ENCODE peak calls at places on chromosomes 4 and X, in seven cellular contexts. One of them, this sample, is unnamed. For H3K36me3 and H3K9me3, the result is how much of the 10 kb centered on the place peaks cover.

GRCh38 chr4:11297201-11297600 is 131.5 kb downstream of the HS3ST1 start:
- DNase-seq in naive thymus-derived CD4-positive, alpha-beta T cell: no peak
- DNase-seq in SK-N-SH: no peak
- DNase-seq in adrenal gland: no peak
- DNase-seq in heart right ventricle: no peak
- DNase-seq in upper lobe of right lung: no peak
- DNase-seq in endothelial cell of umbilical vein: peak
- DNase-seq in this sample: peak

GRCh38 chr4:67723949-67724348 is 23.0 kb upstream of the UBA6 start:
- DNase-seq in heart right ventricle: no peak
- DNase-seq in endothelial cell of umbilical vein: no peak
- DNase-seq in SK-N-SH: peak
- DNase-seq in adrenal gland: no peak
- DNase-seq in naive thymus-derived CD4-positive, alpha-beta T cell: no peak
- DNase-seq in upper lobe of right lung: no peak
- DNase-seq in this sample: no peak

GRCh38 chr4:4494882-4495281 is 47.0 kb downstream of the STX18 start:
- DNase-seq in upper lobe of right lung: no peak
- DNase-seq in adrenal gland: no peak
- DNase-seq in heart right ventricle: no peak
- DNase-seq in naive thymus-derived CD4-positive, alpha-beta T cell: no peak
- DNase-seq in SK-N-SH: no peak
- DNase-seq in endothelial cell of umbilical vein: no peak
- DNase-seq in this sample: no peak

GRCh38 chrX:103437147-103437873 is 61.0 kb downstream of the BEX3 start:
- DNase-seq in SK-N-SH: no peak
- DNase-seq in upper lobe of right lung: no peak
- DNase-seq in heart right ventricle: no peak
- DNase-seq in adrenal gland: no peak
- DNase-seq in endothelial cell of umbilical vein: no peak
- DNase-seq in naive thymus-derived CD4-positive, alpha-beta T cell: no peak
- DNase-seq in this sample: peak

GRCh38 chr4:8269535-8270417 is at the start of gene HTRA3:
- DNase-seq in heart right ventricle: peak
- DNase-seq in naive thymus-derived CD4-positive, alpha-beta T cell: no peak
- DNase-seq in adrenal gland: no peak
- DNase-seq in upper lobe of right lung: no peak
- DNase-seq in SK-N-SH: no peak
- DNase-seq in endothelial cell of umbilical vein: peak
- DNase-seq in this sample: no peak

GRCh38 chrX:15751160-15751819 is 13.2 kb downstream of the CA5B start:
- DNase-seq in heart right ventricle: no peak
- DNase-seq in SK-N-SH: no peak
- DNase-seq in naive thymus-derived CD4-positive, alpha-beta T cell: no peak
- DNase-seq in adrenal gland: no peak
- DNase-seq in endothelial cell of umbilical vein: peak
- DNase-seq in upper lobe of right lung: no peak
- DNase-seq in this sample: no peak

GRCh38 chr4:21411086-21411485 is 537.5 kb downstream of the KCNIP4 start:
- DNase-seq in naive thymus-derived CD4-positive, alpha-beta T cell: no peak
- DNase-seq in upper lobe of right lung: no peak
- DNase-seq in SK-N-SH: no peak
- DNase-seq in heart right ventricle: no peak
- DNase-seq in adrenal gland: no peak
- DNase-seq in endothelial cell of umbilical vein: no peak
- DNase-seq in this sample: no peak

GRCh38 chrX:140503714-140504351 is 1.0 kb downstream of the SOX3 start:
- DNase-seq in adrenal gland: no peak
- DNase-seq in naive thymus-derived CD4-positive, alpha-beta T cell: no peak
- DNase-seq in upper lobe of right lung: no peak
- DNase-seq in SK-N-SH: peak
- DNase-seq in endothelial cell of umbilical vein: peak
- DNase-seq in heart right ventricle: no peak
- DNase-seq in this sample: peak

GRCh38 chr4:127525585-127525984 is 107.2 kb upstream of the INTU start:
- DNase-seq in heart right ventricle: no peak
- DNase-seq in endothelial cell of umbilical vein: no peak
- DNase-seq in upper lobe of right lung: no peak
- DNase-seq in SK-N-SH: no peak
- DNase-seq in naive thymus-derived CD4-positive, alpha-beta T cell: no peak
- DNase-seq in adrenal gland: no peak
- DNase-seq in this sample: no peak

GRCh38 chr4:84498203-84499026 is 677 bp downstream of the NKX6-1 start:
- DNase-seq in upper lobe of right lung: peak
- DNase-seq in naive thymus-derived CD4-positive, alpha-beta T cell: no peak
- DNase-seq in heart right ventricle: no peak
- DNase-seq in SK-N-SH: peak
- DNase-seq in endothelial cell of umbilical vein: peak
- DNase-seq in adrenal gland: no peak
- DNase-seq in this sample: peak

GRCh38 chrX:69379412-69379811 is 124.7 kb upstream of the NALF2 start:
- DNase-seq in endothelial cell of umbilical vein: no peak
- DNase-seq in naive thymus-derived CD4-positive, alpha-beta T cell: no peak
- DNase-seq in heart right ventricle: no peak
- DNase-seq in SK-N-SH: no peak
- DNase-seq in upper lobe of right lung: no peak
- DNase-seq in adrenal gland: no peak
- DNase-seq in this sample: no peak

GRCh38 chr4:184370711-184371389 is 103.5 kb downstream of the IRF2 start:
- DNase-seq in upper lobe of right lung: no peak
- DNase-seq in naive thymus-derived CD4-positive, alpha-beta T cell: no peak
- DNase-seq in heart right ventricle: no peak
- DNase-seq in endothelial cell of umbilical vein: peak
- DNase-seq in adrenal gland: no peak
- DNase-seq in SK-N-SH: no peak
- DNase-seq in this sample: no peak

GRCh38 chrX:47245156-47245555 is 12.3 kb downstream of the USP11 start:
- DNase-seq in adrenal gland: no peak
- DNase-seq in naive thymus-derived CD4-positive, alpha-beta T cell: no peak
- DNase-seq in SK-N-SH: no peak
- DNase-seq in heart right ventricle: no peak
- DNase-seq in upper lobe of right lung: no peak
- DNase-seq in endothelial cell of umbilical vein: no peak
- DNase-seq in this sample: no peak

GRCh38 chr4:121112530-121112929 is 40.2 kb upstream of the NDNF start:
- DNase-seq in SK-N-SH: no peak
- DNase-seq in naive thymus-derived CD4-positive, alpha-beta T cell: no peak
- DNase-seq in endothelial cell of umbilical vein: peak
- DNase-seq in upper lobe of right lung: no peak
- DNase-seq in heart right ventricle: no peak
- DNase-seq in adrenal gland: no peak
- DNase-seq in this sample: no peak

GRCh38 chr4:56762484-56763250 is 58.8 kb downstream of the SPINK2 start:
- DNase-seq in SK-N-SH: no peak
- DNase-seq in adrenal gland: no peak
- DNase-seq in upper lobe of right lung: no peak
- DNase-seq in naive thymus-derived CD4-positive, alpha-beta T cell: no peak
- DNase-seq in heart right ventricle: no peak
- DNase-seq in endothelial cell of umbilical vein: no peak
- DNase-seq in this sample: no peak

GRCh38 chr4:157220026-157220881 is at the start of gene GRIA2:
- DNase-seq in heart right ventricle: peak
- DNase-seq in endothelial cell of umbilical vein: peak
- DNase-seq in SK-N-SH: peak
- DNase-seq in naive thymus-derived CD4-positive, alpha-beta T cell: no peak
- DNase-seq in adrenal gland: peak
- DNase-seq in upper lobe of right lung: peak
- DNase-seq in this sample: peak

GRCh38 chr4:25060179-25060578 is 29.4 kb upstream of the LGI2 start:
- DNase-seq in adrenal gland: no peak
- DNase-seq in endothelial cell of umbilical vein: no peak
- DNase-seq in SK-N-SH: no peak
- DNase-seq in upper lobe of right lung: no peak
- DNase-seq in heart right ventricle: no peak
- DNase-seq in naive thymus-derived CD4-positive, alpha-beta T cell: no peak
- DNase-seq in this sample: no peak

GRCh38 chr4:111630705-111631104 is 514.5 kb upstream of the FAM241A start:
- DNase-seq in endothelial cell of umbilical vein: peak
- DNase-seq in SK-N-SH: peak
- DNase-seq in heart right ventricle: no peak
- DNase-seq in adrenal gland: no peak
- DNase-seq in naive thymus-derived CD4-positive, alpha-beta T cell: no peak
- DNase-seq in upper lobe of right lung: no peak
- DNase-seq in this sample: no peak

GRCh38 chr4:91471280-91471679 is 832.5 kb upstream of the GRID2 start:
- DNase-seq in endothelial cell of umbilical vein: no peak
- DNase-seq in naive thymus-derived CD4-positive, alpha-beta T cell: no peak
- DNase-seq in upper lobe of right lung: no peak
- DNase-seq in SK-N-SH: no peak
- DNase-seq in heart right ventricle: no peak
- DNase-seq in adrenal gland: peak
- DNase-seq in this sample: no peak

GRCh38 chr4:163139048-163139447 is 27.6 kb downstream of the NAF1 start:
- DNase-seq in adrenal gland: no peak
- DNase-seq in naive thymus-derived CD4-positive, alpha-beta T cell: no peak
- DNase-seq in endothelial cell of umbilical vein: no peak
- DNase-seq in heart right ventricle: no peak
- DNase-seq in SK-N-SH: no peak
- DNase-seq in upper lobe of right lung: no peak
- DNase-seq in this sample: no peak
- H3K36me3 ChIP-seq in adrenal gland: under half
- H3K36me3 ChIP-seq in naive thymus-derived CD4-positive, alpha-beta T cell: under half
- H3K36me3 ChIP-seq in endothelial cell of umbilical vein: under half
- H3K36me3 ChIP-seq in heart right ventricle: under half
- H3K36me3 ChIP-seq in SK-N-SH: under half
- H3K36me3 ChIP-seq in upper lobe of right lung: under half
- H3K36me3 ChIP-seq in this sample: half or more

DNA sequence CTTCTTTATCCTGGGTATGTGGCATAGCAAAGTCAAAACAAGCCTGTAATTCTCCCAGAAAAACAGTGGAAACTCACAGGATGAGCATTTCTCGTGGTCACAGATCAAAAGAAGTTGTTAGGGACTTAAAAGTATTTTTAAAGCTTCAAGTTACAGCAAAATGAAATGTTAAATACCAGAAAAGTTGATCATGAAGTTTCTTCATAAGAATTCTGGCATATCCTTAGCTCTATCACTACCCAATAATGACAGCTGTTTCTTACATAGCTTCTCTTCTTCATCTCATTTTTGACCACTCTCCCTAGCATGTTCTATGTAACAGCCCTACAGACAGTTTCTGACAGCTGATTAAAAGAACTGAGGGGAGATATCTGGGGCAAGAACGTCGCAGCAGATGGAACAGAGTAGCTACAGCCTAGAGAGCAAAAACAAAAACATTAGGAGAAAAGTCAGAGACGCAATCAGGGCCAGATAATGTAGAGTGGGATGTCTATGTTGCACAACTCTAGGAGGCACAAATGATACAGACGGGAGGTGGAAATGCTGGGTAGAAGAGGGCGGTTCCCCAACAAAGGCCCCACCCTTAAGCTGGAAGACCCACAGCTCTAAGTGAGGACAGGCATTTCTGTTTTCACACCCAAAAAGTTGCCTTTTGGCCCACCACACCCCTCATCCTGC is 108.6 kb downstream of the CORIN start:
- DNase-seq in naive thymus-derived CD4-positive, alpha-beta T cell: no peak
- DNase-seq in upper lobe of right lung: no peak
- DNase-seq in endothelial cell of umbilical vein: no peak
- DNase-seq in adrenal gland: no peak
- DNase-seq in SK-N-SH: no peak
- DNase-seq in heart right ventricle: no peak
- DNase-seq in this sample: no peak
- H3K9me3 ChIP-seq in naive thymus-derived CD4-positive, alpha-beta T cell: under half
- H3K9me3 ChIP-seq in upper lobe of right lung: under half
- H3K9me3 ChIP-seq in endothelial cell of umbilical vein: under half
- H3K9me3 ChIP-seq in adrenal gland: under half
- H3K9me3 ChIP-seq in SK-N-SH: under half
- H3K9me3 ChIP-seq in heart right ventricle: under half
- H3K9me3 ChIP-seq in this sample: under half

GRCh38 chr4:168931215-168931650 is 78.8 kb downstream of the CBR4 start:
- DNase-seq in SK-N-SH: no peak
- DNase-seq in adrenal gland: peak
- DNase-seq in endothelial cell of umbilical vein: no peak
- DNase-seq in naive thymus-derived CD4-positive, alpha-beta T cell: no peak
- DNase-seq in upper lobe of right lung: no peak
- DNase-seq in heart right ventricle: no peak
- DNase-seq in this sample: no peak

GRCh38 chr4:168928875-168929274 is 81.2 kb downstream of the CBR4 start:
- DNase-seq in heart right ventricle: no peak
- DNase-seq in upper lobe of right lung: no peak
- DNase-seq in SK-N-SH: no peak
- DNase-seq in adrenal gland: no peak
- DNase-seq in endothelial cell of umbilical vein: no peak
- DNase-seq in naive thymus-derived CD4-positive, alpha-beta T cell: no peak
- DNase-seq in this sample: no peak

GRCh38 chr4:168932138-168932537 is 77.9 kb downstream of the CBR4 start:
- DNase-seq in SK-N-SH: no peak
- DNase-seq in adrenal gland: no peak
- DNase-seq in heart right ventricle: no peak
- DNase-seq in upper lobe of right lung: no peak
- DNase-seq in endothelial cell of umbilical vein: no peak
- DNase-seq in naive thymus-derived CD4-positive, alpha-beta T cell: no peak
- DNase-seq in this sample: no peak

GRCh38 chr4:168928346-168928745 is 81.7 kb downstream of the CBR4 start:
- DNase-seq in endothelial cell of umbilical vein: no peak
- DNase-seq in naive thymus-derived CD4-positive, alpha-beta T cell: no peak
- DNase-seq in heart right ventricle: no peak
- DNase-seq in adrenal gland: no peak
- DNase-seq in upper lobe of right lung: no peak
- DNase-seq in SK-N-SH: no peak
- DNase-seq in this sample: no peak

DNA sequence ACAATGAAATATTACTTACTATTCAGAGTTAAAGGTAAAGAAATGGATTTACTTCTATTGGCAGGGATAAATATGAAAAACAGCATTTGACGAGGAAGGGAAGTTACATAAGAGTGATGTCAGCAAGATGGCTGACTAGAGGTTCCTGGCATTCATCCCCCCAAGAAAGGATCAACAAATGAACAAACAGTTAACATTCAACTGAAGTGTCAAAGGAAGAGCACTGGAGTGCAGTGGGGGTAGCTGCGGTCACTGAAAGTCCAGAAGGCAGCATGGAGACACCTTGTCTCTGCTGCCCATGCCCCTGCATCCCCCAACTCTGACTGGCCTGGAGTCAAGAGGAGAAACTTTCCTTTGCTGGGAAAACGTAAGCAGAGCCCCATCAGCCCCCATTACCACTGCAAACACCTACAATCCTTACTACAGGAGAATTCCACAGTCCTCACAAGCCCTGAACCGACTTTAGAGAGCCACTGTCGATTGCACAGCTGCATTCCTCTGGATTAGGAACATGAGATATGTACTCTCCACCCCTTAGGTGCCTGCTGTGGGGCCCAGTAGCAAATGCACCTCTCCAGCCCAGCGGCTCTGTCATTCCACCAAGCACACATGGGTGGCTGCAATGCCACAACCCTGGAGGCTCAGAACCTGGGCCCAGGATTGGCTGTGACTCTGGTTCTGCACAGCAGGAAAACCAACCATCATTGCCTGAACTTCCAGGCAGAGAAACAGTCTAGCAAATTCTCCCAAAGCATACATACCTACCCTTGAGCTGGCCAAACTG is 79.5 kb downstream of the CBR4 start:
- DNase-seq in endothelial cell of umbilical vein: no peak
- DNase-seq in SK-N-SH: no peak
- DNase-seq in adrenal gland: no peak
- DNase-seq in naive thymus-derived CD4-positive, alpha-beta T cell: no peak
- DNase-seq in heart right ventricle: no peak
- DNase-seq in upper lobe of right lung: no peak
- DNase-seq in this sample: no peak
- H3K36me3 ChIP-seq in endothelial cell of umbilical vein: under half
- H3K36me3 ChIP-seq in SK-N-SH: half or more
- H3K36me3 ChIP-seq in adrenal gland: under half
- H3K36me3 ChIP-seq in naive thymus-derived CD4-positive, alpha-beta T cell: under half
- H3K36me3 ChIP-seq in heart right ventricle: under half
- H3K36me3 ChIP-seq in upper lobe of right lung: under half
- H3K36me3 ChIP-seq in this sample: half or more

GRCh38 chrX:10137516-10137915 is 19.3 kb upstream of the CLCN4 start:
- DNase-seq in naive thymus-derived CD4-positive, alpha-beta T cell: no peak
- DNase-seq in upper lobe of right lung: no peak
- DNase-seq in SK-N-SH: no peak
- DNase-seq in adrenal gland: no peak
- DNase-seq in endothelial cell of umbilical vein: no peak
- DNase-seq in heart right ventricle: no peak
- DNase-seq in this sample: no peak
- H3K9me3 ChIP-seq in naive thymus-derived CD4-positive, alpha-beta T cell: under half
- H3K9me3 ChIP-seq in upper lobe of right lung: under half
- H3K9me3 ChIP-seq in SK-N-SH: under half
- H3K9me3 ChIP-seq in adrenal gland: under half
- H3K9me3 ChIP-seq in endothelial cell of umbilical vein: under half
- H3K9me3 ChIP-seq in heart right ventricle: under half
- H3K9me3 ChIP-seq in this sample: under half